ENCODE peak calls at places on chromosomes 5 and 9, in four cellular contexts. V, R, O and J are unnamed samples.

GRCh38 chr5:123422433-123423277 is 548 bp downstream of the CEP120 start:
- DNase-seq in V (no peak), R (peak; percentile 25), O (peak; percentile 53), J (peak; percentile 26)

GRCh38 chr5:95609711-95610110 is 10.2 kb upstream of the GPR150 start:
- DNase-seq in V (no peak), R (no peak), O (no peak), J (peak; percentile 31)

GRCh38 chr9:92654481-92655301 is 15.2 kb downstream of the IPPK start:
- DNase-seq in V (no peak), R (no peak), O (no peak), J (no peak)

GRCh38 chr9:93093081-93093448 is 3.0 kb upstream of the CARD19 start:
- DNase-seq in V (no peak), R (no peak), O (no peak), J (no peak)

GRCh38 chr9:19481971-19482404 is 73.2 kb downstream of the ACER2 start:
- DNase-seq in V (no peak), R (peak; percentile 57), O (no peak), J (no peak)

GRCh38 chr5:176619203-176619568 is 9.2 kb upstream of the GPRIN1 start:
- DNase-seq in V (peak; percentile 60), R (peak; percentile 46), O (no peak), J (peak; percentile 66)

GRCh38 chr9:34254141-34254913 is 74.7 kb downstream of the KIF24 start:
- DNase-seq in V (no peak), R (peak; percentile 91), O (no peak), J (peak; percentile 90)

GRCh38 chr9:120965344-120966004 is 38.9 kb upstream of the TRAF1 start:
- DNase-seq in V (no peak), R (no peak), O (no peak), J (no peak)

GRCh38 chr5:148794275-148794674 is 32.1 kb upstream of the ADRB2 start:
- DNase-seq in V (no peak), R (no peak), O (no peak), J (no peak)

GRCh38 chr5:28408186-28408585 is 1369.8 kb upstream of the CDH9 start:
- DNase-seq in V (no peak), R (peak; percentile 80), O (peak; percentile 4), J (peak; percentile 86)

GRCh38 chr5:59767753-59768159 is 125.8 kb downstream of the PDE4D start:
- DNase-seq in V (no peak), R (no peak), O (peak; percentile 71), J (no peak)